ENCODE peak calls at places on chromosomes 5 and 9, in eight cellular contexts. U is Right ventricle myocardium superior; Q is GM03348; B is NCI-H2029; X is anterior cingulate cortex; Z is GM13976; R is SW480; P is effector CD4-positive, alpha-beta T cell. A is an unnamed sample.

GRCh38 chr9:34275811-34276210 is 53.3 kb downstream of the KIF24 start:
- DNase-seq in Z (no peak), P (no peak), X (no peak), R (no peak), Q (no peak), U (no peak), B (no peak), A (no peak)

GRCh38 chr5:40833712-40834229 is 1.3 kb downstream of the RPL37 start:
- DNase-seq in Z (no peak), X (no peak), P (no peak), Q (no peak), U (no peak), B (no peak), R (no peak), A (no peak)

GRCh38 chr5:158385982-158386381 is 527.0 kb upstream of the CLINT1 start:
- DNase-seq in Z (no peak), R (no peak), Q (no peak), P (no peak), U (no peak), B (no peak), X (no peak), A (peak; percentile 25)

GRCh38 chr9:38022995-38023394 is 46.0 kb downstream of the SHB start:
- DNase-seq in Z (no peak), Q (no peak), U (no peak), P (no peak), R (no peak), B (peak; percentile 73), X (no peak), A (peak; percentile 95)

GRCh38 chr5:150642567-150642927 is 2.1 kb downstream of the SYNPO start:
- DNase-seq in P (no peak), B (peak; percentile 48), U (peak; percentile 75), R (peak; percentile 81), Z (no peak), Q (peak; percentile 91), X (no peak), A (no peak)

GRCh38 chr9:127207734-127208410 is 56.7 kb upstream of the GARNL3 start:
- DNase-seq in X (no peak), Q (no peak), U (no peak), R (no peak), P (no peak), B (no peak), Z (no peak), A (no peak)

GRCh38 chr9:133680250-133680975 is 44.2 kb downstream of the DBH start:
- DNase-seq in X (no peak), B (no peak), R (no peak), U (peak; percentile 36), Z (no peak), Q (no peak), P (no peak), A (no peak)

GRCh38 chr9:93119953-93120845 is 13.9 kb downstream of the NINJ1 start:
- DNase-seq in R (peak; percentile 90), P (no peak), B (peak; percentile 83), Q (peak; percentile 74), X (peak; percentile 48), U (peak; percentile 97), Z (peak; percentile 88), A (no peak)

GRCh38 chr5:179271301-179271650 is 74.0 kb downstream of the ADAMTS2 start:
- DNase-seq in Q (no peak), B (no peak), R (no peak), U (no peak), Z (no peak), P (no peak), X (no peak), A (no peak)

GRCh38 chr5:125829349-125829748 is 593.9 kb upstream of the GRAMD2B start:
- DNase-seq in U (no peak), Z (peak; percentile 10), B (no peak), R (no peak), Q (no peak), X (no peak), P (no peak), A (no peak)

GRCh38 chr5:171975262-171975876 is 31.1 kb downstream of the FBXW11 start:
- DNase-seq in B (no peak), Z (no peak), R (no peak), U (no peak), P (no peak), X (no peak), Q (no peak), A (no peak)

GRCh38 chr5:145981612-145982571 is 45.5 kb downstream of the SH3RF2 start:
- DNase-seq in X (no peak), R (no peak), P (no peak), Z (no peak), B (peak; percentile 55), U (no peak), Q (no peak), A (peak; percentile 94)

A was measured in LNCaP clone FGC.